ENCODE peak calls at places on chromosomes 4 and X, in nine cellular contexts. B is stimulated activated CD8-positive, alpha-beta memory T cell treated with anti-CD3 and anti-CD28 coated beads, Interleukin-4, amount 100 ng/mL, for 48 hours; C is NCI-H2171; P is AG09319; I is NCI-H1092; Q is Right ventricle myocardium superior; X is myocyte; W is Caco-2; U is naive thymus-derived CD8-positive, alpha-beta T cell. T is an unnamed sample.

GRCh38 chr4:122879001-122879400 is 43.4 kb downstream of the NUDT6 start:
- DNase-seq in B (no peak), C (no peak), P (no peak), I (no peak), Q (no peak), X (no peak), W (no peak), U (no peak), T (no peak)

GRCh38 chr4:157080605-157081004 is 4.7 kb downstream of the GLRB start:
- DNase-seq in B (no peak), C (no peak), P (no peak), I (no peak), Q (no peak), X (no peak), W (no peak), U (no peak), T (no peak)

GRCh38 chrX:153763989-153764755 is at the start of gene PLXNB3:
- DNase-seq in B (peak; percentile 84), C (peak; percentile 43), P (peak; percentile 30), I (peak; percentile 69), Q (peak; percentile 87), X (peak; percentile 77), W (peak; percentile 75), U (peak; percentile 75), T (peak; percentile 77)

GRCh38 chrX:69014200-69014599 is 151.1 kb downstream of the PJA1 start:
- DNase-seq in B (no peak), C (no peak), P (no peak), I (no peak), Q (no peak), X (no peak), W (no peak), U (no peak), T (no peak)

GRCh38 chr4:10135252-10135651 is 18.7 kb upstream of the WDR1 start:
- DNase-seq in B (no peak), C (no peak), P (no peak), I (no peak), Q (no peak), X (no peak), W (no peak), U (no peak), T (no peak)

GRCh38 chrX:19512961-19513360 is 2.3 kb downstream of the MAP3K15 start:
- DNase-seq in B (no peak), C (no peak), P (no peak), I (no peak), Q (no peak), X (no peak), W (no peak), U (no peak), T (no peak)

GRCh38 chr4:183348706-183349659 is 26.8 kb upstream of the CLDN24 start:
- DNase-seq in B (peak; percentile 64), C (no peak), P (peak; percentile 95), I (no peak), Q (no peak), X (peak; percentile 61), W (no peak), U (no peak), T (peak; percentile 89)

GRCh38 chr4:94762326-94762725 is 4.6 kb downstream of the BMPR1B start:
- DNase-seq in B (no peak), C (no peak), P (no peak), I (no peak), Q (no peak), X (no peak), W (no peak), U (no peak), T (no peak)

GRCh38 chrX:10022580-10023245 is 55.6 kb downstream of the CLDN34 start:
- DNase-seq in B (no peak), C (no peak), P (no peak), I (no peak), Q (peak; percentile 64), X (no peak), W (peak; percentile 34), U (no peak), T (no peak)

GRCh38 chr4:105909699-105910340 is 14.5 kb downstream of the NPNT start:
- DNase-seq in B (no peak), C (no peak), P (no peak), I (no peak), Q (no peak), X (no peak), W (peak; percentile 57), U (no peak), T (no peak)

GRCh38 chr4:54315561-54315960 is 86.5 kb downstream of the PDGFRA start:
- DNase-seq in B (no peak), C (no peak), P (no peak), I (no peak), Q (no peak), X (no peak), W (no peak), U (no peak), T (no peak)

GRCh38 chr4:133802741-133803140 is 398.8 kb downstream of the PABPC4L start:
- DNase-seq in B (no peak), C (no peak), P (no peak), I (no peak), Q (no peak), X (no peak), W (no peak), U (no peak), T (peak; percentile 13)

GRCh38 chrX:11151799-11152591 is 40.9 kb downstream of the HCCS start:
- DNase-seq in B (no peak), C (peak; percentile 8), P (no peak), I (no peak), Q (no peak), X (no peak), W (peak; percentile 9), U (no peak), T (no peak)

GRCh38 chr4:183600189-183600685 is 58.7 kb downstream of the RWDD4 start:
- DNase-seq in B (no peak), C (no peak), P (no peak), I (no peak), Q (no peak), X (no peak), W (peak; percentile 29), U (peak; percentile 15), T (no peak)